ENCODE peak calls at places on chromosomes 7 and 10, in six cellular contexts. One of them, this sample, is unnamed.

GRCh38 chr7:129734400-129734799 is 122.9 kb downstream of the NRF1 start:
- DNase-seq in CD4-positive, alpha-beta T cell: no peak
- DNase-seq in H54: no peak
- DNase-seq in AG04450: no peak
- DNase-seq in HEK293T: no peak
- DNase-seq in activated CD8-positive, alpha-beta memory T cell treated with anti-CD3 and anti-CD28 coated beads, Interleukin-2, amount 10 ng/mL, durations not matched to agents 7 days and 5 days: no peak
- DNase-seq in this sample: no peak

GRCh38 chr10:43689618-43689954 is 40.9 kb upstream of the ZNF32 start:
- DNase-seq in CD4-positive, alpha-beta T cell: no peak
- DNase-seq in H54: no peak
- DNase-seq in AG04450: no peak
- DNase-seq in HEK293T: no peak
- DNase-seq in activated CD8-positive, alpha-beta memory T cell treated with anti-CD3 and anti-CD28 coated beads, Interleukin-2, amount 10 ng/mL, durations not matched to agents 7 days and 5 days: peak
- DNase-seq in this sample: no peak

GRCh38 chr7:112654322-112655216 is 135.6 kb downstream of the TMEM168 start:
- DNase-seq in CD4-positive, alpha-beta T cell: no peak
- DNase-seq in H54: no peak
- DNase-seq in AG04450: no peak
- DNase-seq in HEK293T: no peak
- DNase-seq in activated CD8-positive, alpha-beta memory T cell treated with anti-CD3 and anti-CD28 coated beads, Interleukin-2, amount 10 ng/mL, durations not matched to agents 7 days and 5 days: no peak
- DNase-seq in this sample: no peak

GRCh38 chr7:157977717-157978470 is 609.7 kb downstream of the PTPRN2 start:
- DNase-seq in CD4-positive, alpha-beta T cell: no peak
- DNase-seq in H54: no peak
- DNase-seq in AG04450: no peak
- DNase-seq in HEK293T: no peak
- DNase-seq in activated CD8-positive, alpha-beta memory T cell treated with anti-CD3 and anti-CD28 coated beads, Interleukin-2, amount 10 ng/mL, durations not matched to agents 7 days and 5 days: no peak
- DNase-seq in this sample: no peak

GRCh38 chr10:119480667-119481066 is 61.9 kb downstream of the RGS10 start:
- DNase-seq in CD4-positive, alpha-beta T cell: no peak
- DNase-seq in H54: no peak
- DNase-seq in AG04450: no peak
- DNase-seq in HEK293T: no peak
- DNase-seq in activated CD8-positive, alpha-beta memory T cell treated with anti-CD3 and anti-CD28 coated beads, Interleukin-2, amount 10 ng/mL, durations not matched to agents 7 days and 5 days: no peak
- DNase-seq in this sample: no peak

GRCh38 chr7:151552352-151553028 is 32.8 kb upstream of the RHEB start:
- DNase-seq in CD4-positive, alpha-beta T cell: no peak
- DNase-seq in H54: no peak
- DNase-seq in AG04450: no peak
- DNase-seq in HEK293T: no peak
- DNase-seq in activated CD8-positive, alpha-beta memory T cell treated with anti-CD3 and anti-CD28 coated beads, Interleukin-2, amount 10 ng/mL, durations not matched to agents 7 days and 5 days: no peak
- DNase-seq in this sample: no peak

GRCh38 chr10:49817845-49818244 is 55.7 kb upstream of the OGDHL start:
- DNase-seq in CD4-positive, alpha-beta T cell: no peak
- DNase-seq in H54: no peak
- DNase-seq in AG04450: no peak
- DNase-seq in HEK293T: no peak
- DNase-seq in activated CD8-positive, alpha-beta memory T cell treated with anti-CD3 and anti-CD28 coated beads, Interleukin-2, amount 10 ng/mL, durations not matched to agents 7 days and 5 days: no peak
- DNase-seq in this sample: no peak

GRCh38 chr10:33557313-33557712 is 222.8 kb upstream of the NRP1 start:
- DNase-seq in CD4-positive, alpha-beta T cell: no peak
- DNase-seq in H54: no peak
- DNase-seq in AG04450: no peak
- DNase-seq in HEK293T: no peak
- DNase-seq in activated CD8-positive, alpha-beta memory T cell treated with anti-CD3 and anti-CD28 coated beads, Interleukin-2, amount 10 ng/mL, durations not matched to agents 7 days and 5 days: no peak
- DNase-seq in this sample: no peak

GRCh38 chr7:101237206-101238067 is at the start of gene CLDN15:
- DNase-seq in CD4-positive, alpha-beta T cell: no peak
- DNase-seq in H54: no peak
- DNase-seq in AG04450: no peak
- DNase-seq in HEK293T: no peak
- DNase-seq in activated CD8-positive, alpha-beta memory T cell treated with anti-CD3 and anti-CD28 coated beads, Interleukin-2, amount 10 ng/mL, durations not matched to agents 7 days and 5 days: no peak
- DNase-seq in this sample: no peak

GRCh38 chr7:7911756-7912155 is 56.8 kb upstream of the GLCCI1 start:
- DNase-seq in CD4-positive, alpha-beta T cell: no peak
- DNase-seq in H54: no peak
- DNase-seq in AG04450: no peak
- DNase-seq in HEK293T: no peak
- DNase-seq in activated CD8-positive, alpha-beta memory T cell treated with anti-CD3 and anti-CD28 coated beads, Interleukin-2, amount 10 ng/mL, durations not matched to agents 7 days and 5 days: no peak
- DNase-seq in this sample: no peak

GRCh38 chr10:75444781-75445386 is 13.5 kb downstream of the LRMDA start:
- DNase-seq in CD4-positive, alpha-beta T cell: no peak
- DNase-seq in H54: no peak
- DNase-seq in AG04450: no peak
- DNase-seq in HEK293T: no peak
- DNase-seq in activated CD8-positive, alpha-beta memory T cell treated with anti-CD3 and anti-CD28 coated beads, Interleukin-2, amount 10 ng/mL, durations not matched to agents 7 days and 5 days: no peak
- DNase-seq in this sample: no peak

GRCh38 chr10:77417806-77418205 is 219.8 kb downstream of the KCNMA1 start:
- DNase-seq in CD4-positive, alpha-beta T cell: no peak
- DNase-seq in H54: no peak
- DNase-seq in AG04450: no peak
- DNase-seq in HEK293T: no peak
- DNase-seq in activated CD8-positive, alpha-beta memory T cell treated with anti-CD3 and anti-CD28 coated beads, Interleukin-2, amount 10 ng/mL, durations not matched to agents 7 days and 5 days: no peak
- DNase-seq in this sample: no peak

GRCh38 chr10:103804866-103805265 is 50.5 kb downstream of the SH3PXD2A start:
- DNase-seq in CD4-positive, alpha-beta T cell: no peak
- DNase-seq in H54: no peak
- DNase-seq in AG04450: no peak
- DNase-seq in HEK293T: no peak
- DNase-seq in activated CD8-positive, alpha-beta memory T cell treated with anti-CD3 and anti-CD28 coated beads, Interleukin-2, amount 10 ng/mL, durations not matched to agents 7 days and 5 days: no peak
- DNase-seq in this sample: no peak

GRCh38 chr10:127012769-127013152 is 107.5 kb downstream of the DOCK1 start:
- DNase-seq in CD4-positive, alpha-beta T cell: no peak
- DNase-seq in H54: peak
- DNase-seq in AG04450: no peak
- DNase-seq in HEK293T: no peak
- DNase-seq in activated CD8-positive, alpha-beta memory T cell treated with anti-CD3 and anti-CD28 coated beads, Interleukin-2, amount 10 ng/mL, durations not matched to agents 7 days and 5 days: no peak
- DNase-seq in this sample: no peak

GRCh38 chr10:71262817-71263216 is 50.4 kb downstream of the UNC5B start:
- DNase-seq in CD4-positive, alpha-beta T cell: no peak
- DNase-seq in H54: no peak
- DNase-seq in AG04450: no peak
- DNase-seq in HEK293T: no peak
- DNase-seq in activated CD8-positive, alpha-beta memory T cell treated with anti-CD3 and anti-CD28 coated beads, Interleukin-2, amount 10 ng/mL, durations not matched to agents 7 days and 5 days: no peak
- DNase-seq in this sample: no peak

GRCh38 chr7:135771961-135772638 is 23.5 kb upstream of the FAM180A start:
- DNase-seq in CD4-positive, alpha-beta T cell: no peak
- DNase-seq in H54: no peak
- DNase-seq in AG04450: peak
- DNase-seq in HEK293T: no peak
- DNase-seq in activated CD8-positive, alpha-beta memory T cell treated with anti-CD3 and anti-CD28 coated beads, Interleukin-2, amount 10 ng/mL, durations not matched to agents 7 days and 5 days: no peak
- DNase-seq in this sample: no peak

GRCh38 chr7:156993925-156994235 is 16.6 kb downstream of the MNX1 start:
- DNase-seq in CD4-positive, alpha-beta T cell: no peak
- DNase-seq in H54: no peak
- DNase-seq in AG04450: no peak
- DNase-seq in HEK293T: no peak
- DNase-seq in activated CD8-positive, alpha-beta memory T cell treated with anti-CD3 and anti-CD28 coated beads, Interleukin-2, amount 10 ng/mL, durations not matched to agents 7 days and 5 days: peak
- DNase-seq in this sample: no peak

GRCh38 chr7:91194841-91195240 is 69.4 kb upstream of the FZD1 start:
- DNase-seq in CD4-positive, alpha-beta T cell: no peak
- DNase-seq in H54: no peak
- DNase-seq in AG04450: no peak
- DNase-seq in HEK293T: no peak
- DNase-seq in activated CD8-positive, alpha-beta memory T cell treated with anti-CD3 and anti-CD28 coated beads, Interleukin-2, amount 10 ng/mL, durations not matched to agents 7 days and 5 days: no peak
- DNase-seq in this sample: no peak

GRCh38 chr7:1912472-1913289 is 242.6 kb downstream of the ELFN1 start:
- DNase-seq in CD4-positive, alpha-beta T cell: no peak
- DNase-seq in H54: peak
- DNase-seq in AG04450: peak
- DNase-seq in HEK293T: no peak
- DNase-seq in activated CD8-positive, alpha-beta memory T cell treated with anti-CD3 and anti-CD28 coated beads, Interleukin-2, amount 10 ng/mL, durations not matched to agents 7 days and 5 days: no peak
- DNase-seq in this sample: no peak

GRCh38 chr7:149409889-149410288 is 51.0 kb downstream of the ZNF777 start:
- DNase-seq in CD4-positive, alpha-beta T cell: no peak
- DNase-seq in H54: no peak
- DNase-seq in AG04450: no peak
- DNase-seq in HEK293T: no peak
- DNase-seq in activated CD8-positive, alpha-beta memory T cell treated with anti-CD3 and anti-CD28 coated beads, Interleukin-2, amount 10 ng/mL, durations not matched to agents 7 days and 5 days: no peak
- DNase-seq in this sample: no peak

GRCh38 chr10:89478739-89479116 is 56.7 kb downstream of the SLC16A12 start:
- DNase-seq in CD4-positive, alpha-beta T cell: no peak
- DNase-seq in H54: no peak
- DNase-seq in AG04450: no peak
- DNase-seq in HEK293T: no peak
- DNase-seq in activated CD8-positive, alpha-beta memory T cell treated with anti-CD3 and anti-CD28 coated beads, Interleukin-2, amount 10 ng/mL, durations not matched to agents 7 days and 5 days: no peak
- DNase-seq in this sample: no peak

GRCh38 chr7:143299840-143300239 is 11.7 kb downstream of the CASP2 start:
- DNase-seq in CD4-positive, alpha-beta T cell: peak
- DNase-seq in H54: peak
- DNase-seq in AG04450: no peak
- DNase-seq in HEK293T: peak
- DNase-seq in activated CD8-positive, alpha-beta memory T cell treated with anti-CD3 and anti-CD28 coated beads, Interleukin-2, amount 10 ng/mL, durations not matched to agents 7 days and 5 days: peak
- DNase-seq in this sample: peak

GRCh38 chr7:41885748-41886147 is 182.9 kb upstream of the INHBA start:
- DNase-seq in CD4-positive, alpha-beta T cell: no peak
- DNase-seq in H54: no peak
- DNase-seq in AG04450: no peak
- DNase-seq in HEK293T: no peak
- DNase-seq in activated CD8-positive, alpha-beta memory T cell treated with anti-CD3 and anti-CD28 coated beads, Interleukin-2, amount 10 ng/mL, durations not matched to agents 7 days and 5 days: no peak
- DNase-seq in this sample: no peak

GRCh38 chr10:60384006-60384405 is 5.7 kb downstream of the ANK3 start:
- DNase-seq in CD4-positive, alpha-beta T cell: no peak
- DNase-seq in H54: no peak
- DNase-seq in AG04450: no peak
- DNase-seq in HEK293T: no peak
- DNase-seq in activated CD8-positive, alpha-beta memory T cell treated with anti-CD3 and anti-CD28 coated beads, Interleukin-2, amount 10 ng/mL, durations not matched to agents 7 days and 5 days: no peak
- DNase-seq in this sample: no peak

GRCh38 chr10:64271508-64271907 is 750.3 kb downstream of the REEP3 start:
- DNase-seq in CD4-positive, alpha-beta T cell: no peak
- DNase-seq in H54: no peak
- DNase-seq in AG04450: no peak
- DNase-seq in HEK293T: no peak
- DNase-seq in activated CD8-positive, alpha-beta memory T cell treated with anti-CD3 and anti-CD28 coated beads, Interleukin-2, amount 10 ng/mL, durations not matched to agents 7 days and 5 days: no peak
- DNase-seq in this sample: no peak

GRCh38 chr7:91685544-91685943 is 195.0 kb downstream of the MTERF1 start:
- DNase-seq in CD4-positive, alpha-beta T cell: no peak
- DNase-seq in H54: no peak
- DNase-seq in AG04450: no peak
- DNase-seq in HEK293T: no peak
- DNase-seq in activated CD8-positive, alpha-beta memory T cell treated with anti-CD3 and anti-CD28 coated beads, Interleukin-2, amount 10 ng/mL, durations not matched to agents 7 days and 5 days: no peak
- DNase-seq in this sample: no peak

GRCh38 chr7:131293018-131293417 is 34.7 kb upstream of the MKLN1 start:
- DNase-seq in CD4-positive, alpha-beta T cell: no peak
- DNase-seq in H54: no peak
- DNase-seq in AG04450: peak
- DNase-seq in HEK293T: no peak
- DNase-seq in activated CD8-positive, alpha-beta memory T cell treated with anti-CD3 and anti-CD28 coated beads, Interleukin-2, amount 10 ng/mL, durations not matched to agents 7 days and 5 days: no peak
- DNase-seq in this sample: no peak

GRCh38 chr10:79331709-79332108 is 15.6 kb upstream of the PPIF start:
- DNase-seq in CD4-positive, alpha-beta T cell: peak
- DNase-seq in H54: peak
- DNase-seq in AG04450: peak
- DNase-seq in HEK293T: no peak
- DNase-seq in activated CD8-positive, alpha-beta memory T cell treated with anti-CD3 and anti-CD28 coated beads, Interleukin-2, amount 10 ng/mL, durations not matched to agents 7 days and 5 days: peak
- DNase-seq in this sample: no peak

GRCh38 chr10:22712959-22713852 is 1.2 kb downstream of the PIP4K2A start:
- DNase-seq in CD4-positive, alpha-beta T cell: peak
- DNase-seq in H54: peak
- DNase-seq in AG04450: no peak
- DNase-seq in HEK293T: peak
- DNase-seq in activated CD8-positive, alpha-beta memory T cell treated with anti-CD3 and anti-CD28 coated beads, Interleukin-2, amount 10 ng/mL, durations not matched to agents 7 days and 5 days: peak
- DNase-seq in this sample: no peak

This sample was measured in NCI-H460.